ENCODE peak calls at places on chromosomes 16 and 17, in four cellular contexts. Z, L, P and D are unnamed samples.

GRCh38 chr16:1470543-1471251 is 4.1 kb downstream of the CLCN7 start:
- DNase-seq in Z (peak; percentile 53), L (peak; percentile 60), P (no peak), D (peak; percentile 38)

GRCh38 chr17:897970-898619 is 81.5 kb downstream of the NXN start:
- DNase-seq in Z (no peak), L (no peak), P (no peak), D (no peak)

GRCh38 chr17:11330871-11331270 is 89.9 kb downstream of the SHISA6 start:
- DNase-seq in Z (peak; percentile 25), L (peak; percentile 12), P (no peak), D (peak; percentile 55)

GRCh38 chr16:47815655-47816054 is 340.1 kb downstream of the ABCC12 start:
- DNase-seq in Z (peak; percentile 4), L (peak; percentile 5), P (no peak), D (peak; percentile 7)

GRCh38 chr17:29155235-29155965 is 24.8 kb downstream of the MYO18A start:
- DNase-seq in Z (no peak), L (peak; percentile 48), P (peak; percentile 82), D (peak; percentile 55)

GRCh38 chr17:15081008-15081407 is 184.1 kb downstream of the PMP22 start:
- DNase-seq in Z (no peak), L (no peak), P (no peak), D (no peak)

GRCh38 chr16:31880322-31880979 is 6.8 kb downstream of the ZNF267 start:
- DNase-seq in Z (peak; percentile 83), L (peak; percentile 89), P (no peak), D (peak; percentile 82)

GRCh38 chr16:86016201-86016965 is 117.4 kb downstream of the IRF8 start:
- DNase-seq in Z (peak; percentile 34), L (peak; percentile 74), P (peak; percentile 73), D (peak; percentile 72)

GRCh38 chr17:49822829-49823228 is 25.0 kb downstream of the TAC4 start:
- DNase-seq in Z (no peak), L (peak; percentile 75), P (no peak), D (peak; percentile 92)

GRCh38 chr17:4856937-4857314 is 23.8 kb downstream of the MINK1 start:
- DNase-seq in Z (no peak), L (no peak), P (no peak), D (no peak)

GRCh38 chr16:81526199-81526598 is 81.6 kb downstream of the CMIP start:
- DNase-seq in Z (no peak), L (no peak), P (no peak), D (peak; percentile 33)

GRCh38 chr17:45218895-45219661 is 2.6 kb upstream of the FMNL1 start:
- DNase-seq in Z (peak; percentile 68), L (peak; percentile 86), P (peak; percentile 92), D (peak; percentile 75)

GRCh38 chr17:1228752-1229353 is 41.4 kb upstream of the BHLHA9 start:
- DNase-seq in Z (no peak), L (no peak), P (peak; percentile 31), D (no peak)

GRCh38 chr16:832652-833336 is 32.3 kb upstream of the GNG13 start:
- DNase-seq in Z (no peak), L (no peak), P (peak; percentile 21), D (no peak)

GRCh38 chr17:74373838-74374606 is 6.7 kb downstream of the GPR142 start:
- DNase-seq in Z (no peak), L (no peak), P (peak; percentile 86), D (no peak)

GRCh38 chr17:4728124-4728523 is 3.1 kb upstream of the MED11 start:
- DNase-seq in Z (no peak), L (no peak), P (no peak), D (no peak)

GRCh38 chr17:77810536-77810935 is 148.0 kb upstream of the TNRC6C start:
- DNase-seq in Z (peak; percentile 35), L (peak; percentile 76), P (no peak), D (peak; percentile 32)

GRCh38 chr16:46629331-46629843 is 8.2 kb upstream of the SHCBP1 start:
- DNase-seq in Z (peak; percentile 41), L (peak; percentile 80), P (peak; percentile 26), D (peak; percentile 72)

GRCh38 chr16:56355221-56355620 is 70.1 kb downstream of the AMFR start:
- DNase-seq in Z (no peak), L (no peak), P (no peak), D (no peak)

GRCh38 chr16:68369168-68369567 is 58.3 kb downstream of the PRMT7 start:
- DNase-seq in Z (no peak), L (no peak), P (no peak), D (no peak)

GRCh38 chr16:46801428-46802049 is 29.4 kb downstream of the C16orf87 start:
- DNase-seq in Z (no peak), L (peak; percentile 43), P (peak; percentile 24), D (peak; percentile 27)

GRCh38 chr16:69326172-69326873 is 4.1 kb downstream of the PDF start:
- DNase-seq in Z (no peak), L (no peak), P (peak; percentile 56), D (no peak)

GRCh38 chr17:47935961-47936360 is 5.4 kb upstream of the PNPO start:
- DNase-seq in Z (peak; percentile 43), L (peak; percentile 82), P (no peak), D (peak; percentile 77)

GRCh38 chr16:6132121-6132520 is 1034.5 kb upstream of the EEF2KMT start:
- DNase-seq in Z (no peak), L (no peak), P (no peak), D (no peak)

GRCh38 chr16:80804061-80804450 is 342 bp downstream of the CDYL2 start:
- DNase-seq in Z (peak; percentile 54), L (peak; percentile 66), P (peak; percentile 50), D (peak; percentile 52)

GRCh38 chr17:67293251-67294203 is 48.5 kb upstream of the HELZ start:
- DNase-seq in Z (peak; percentile 39), L (peak; percentile 80), P (peak; percentile 49), D (peak; percentile 64)

GRCh38 chr16:65510850-65511249 is 389.0 kb upstream of the CDH11 start:
- DNase-seq in Z (peak; percentile 95), L (peak; percentile 11), P (peak; percentile 25), D (peak; percentile 98)

GRCh38 chr16:85553436-85554113 is 59.5 kb upstream of the GSE1 start:
- DNase-seq in Z (no peak), L (peak; percentile 57), P (peak; percentile 93), D (peak; percentile 68)

GRCh38 chr16:31141489-31142108 is 6.1 kb upstream of the PRSS8 start:
- DNase-seq in Z (peak; percentile 54), L (no peak), P (no peak), D (no peak)

GRCh38 chr17:45248132-45248936 is 13.6 kb downstream of the SPATA32 start:
- DNase-seq in Z (no peak), L (no peak), P (peak; percentile 67), D (no peak)

GRCh38 chr16:8935989-8936388 is 27.7 kb downstream of the USP7 start:
- DNase-seq in Z (no peak), L (no peak), P (peak; percentile 29), D (no peak)

GRCh38 chr16:17831330-17831729 is 360.6 kb upstream of the XYLT1 start:
- DNase-seq in Z (peak; percentile 20), L (no peak), P (peak; percentile 11), D (peak; percentile 45)

GRCh38 chr17:8105957-8106398 is 12.3 kb downstream of the ALOXE3 start:
- DNase-seq in Z (no peak), L (peak; percentile 78), P (no peak), D (peak; percentile 44)

GRCh38 chr17:33192961-33193911 is 99.9 kb downstream of the ASIC2 start:
- DNase-seq in Z (no peak), L (no peak), P (no peak), D (no peak)

DNA sequence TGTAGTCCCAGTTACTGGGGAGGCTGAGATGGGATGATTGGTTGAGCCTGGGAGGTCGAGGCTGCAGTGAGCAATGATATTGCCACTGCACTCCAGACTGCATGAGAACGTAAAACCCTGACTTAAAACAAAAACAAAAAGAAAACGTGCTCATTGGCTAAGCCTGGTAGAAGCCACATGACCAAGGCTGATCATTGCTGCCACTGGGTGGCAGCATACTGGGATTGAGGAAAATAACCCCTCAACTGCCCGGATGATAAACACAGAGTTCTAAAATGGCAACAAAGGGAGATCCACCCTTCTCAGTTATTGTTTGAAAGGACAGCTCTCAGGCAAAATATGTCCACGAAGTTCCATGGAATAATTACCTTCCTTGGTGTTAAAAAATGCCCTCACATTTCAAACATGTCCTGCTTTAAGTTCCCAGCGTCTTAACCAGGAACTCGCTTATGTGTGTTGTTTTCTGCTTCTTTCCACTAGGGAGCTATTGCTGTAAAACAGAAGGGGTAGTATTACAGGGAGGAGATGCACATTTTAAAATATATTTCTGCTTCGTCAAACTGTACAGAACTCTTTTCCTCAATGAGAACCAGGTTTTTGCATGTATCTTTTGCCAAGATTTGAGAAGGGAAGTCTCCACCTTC is 675.3 kb downstream of the MAF start:
- DNase-seq in Z (no peak), L (peak; percentile 4), P (peak; percentile 38), D (peak; percentile 4)
- TF ChIP-seq CTCF in Z (peak; percentile 36), L (peak; percentile 19), P (peak; percentile 71), D (peak; percentile 28)

GRCh38 chr17:81488276-81488860 is 24.2 kb downstream of the ACTG1 start:
- DNase-seq in Z (no peak), L (no peak), P (no peak), D (no peak)
- H3K4me3 ChIP-seq in Z (peak overlapping the region; percentile 49), L (peak overlapping the region; percentile 33), P (peak overlapping the region; percentile 89), D (peak overlapping the region; percentile 62)

DNA sequence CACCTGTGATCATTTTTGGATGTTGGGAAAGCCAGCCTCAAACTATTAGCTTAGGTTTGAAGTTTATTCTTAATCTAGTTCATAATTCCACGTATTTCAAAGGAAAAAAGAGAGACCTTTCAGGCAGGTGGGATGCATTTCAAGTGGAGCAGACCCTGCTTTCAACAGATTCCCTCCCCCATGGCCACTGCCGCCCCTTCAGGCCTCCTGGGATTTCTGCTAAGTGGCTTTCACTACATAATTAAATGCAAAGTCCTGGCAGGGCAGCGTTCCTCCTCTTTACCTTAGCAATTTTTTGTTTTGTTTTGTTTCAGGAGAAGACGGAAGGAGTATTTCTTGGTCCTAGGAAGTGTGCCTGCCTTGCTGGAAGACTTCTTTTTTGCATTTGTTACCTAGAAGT is 36.6 kb downstream of the MAF start:
- DNase-seq in Z (no peak), L (no peak), P (no peak), D (no peak)
- TF ChIP-seq CTCF in Z (no peak), L (no peak), P (no peak), D (no peak)

GRCh38 chr17:75694536-75694935 is 26.7 kb upstream of the ITGB4 start:
- DNase-seq in Z (no peak), L (no peak), P (no peak), D (no peak)
- H3K4me3 ChIP-seq in Z (no peak overlapping the region), L (no peak overlapping the region), P (no peak overlapping the region), D (no peak overlapping the region)

GRCh38 chr17:37651846-37652245 is 8.6 kb upstream of the DDX52 start:
- DNase-seq in Z (no peak), L (no peak), P (no peak), D (no peak)
- TF ChIP-seq CTCF in Z (no peak), L (no peak), P (no peak), D (no peak)